ENCODE peak calls at places on chromosomes 5 and 9, in eight cellular contexts. R is WTC11, H is choroid plexus epithelial cell, D is right lobe of liver, J is natural killer cell, K is heart left ventricle, M is GM13976, U is AG04449. I is an unnamed sample.

GRCh38 chr9:7974335-7975005 is 174.9 kb upstream of the DMAC1 start:
- DNase-seq in J (no peak), M (no peak), R (no peak), H (no peak), K (no peak), U (no peak), D (no peak), I (no peak)

GRCh38 chr5:154302181-154302580 is 111.6 kb downstream of the GALNT10 start:
- DNase-seq in D (no peak), H (no peak), J (no peak), M (no peak), R (no peak), K (peak), U (no peak), I (no peak)

GRCh38 chr9:106892632-106893031 is 29.7 kb downstream of the ZNF462 start:
- DNase-seq in M (no peak), U (peak), R (peak), K (peak), J (no peak), D (peak), H (peak), I (no peak)

GRCh38 chr9:14362175-14362574 is 48.2 kb upstream of the NFIB start:
- DNase-seq in D (no peak), M (no peak), K (no peak), U (no peak), H (no peak), J (no peak), R (no peak), I (no peak)

GRCh38 chr5:124040799-124041198 is 528.8 kb downstream of the CSNK1G3 start:
- DNase-seq in D (no peak), M (no peak), H (peak), R (no peak), K (peak), U (no peak), J (no peak), I (no peak)

GRCh38 chr5:129356846-129357245 is 103.3 kb upstream of the ADAMTS19 start:
- DNase-seq in M (no peak), K (no peak), R (no peak), U (no peak), H (no peak), J (no peak), D (no peak), I (no peak)

GRCh38 chr5:38556115-38556598 is 289 bp downstream of the LIFR start:
- DNase-seq in R (no peak), J (no peak), K (no peak), D (peak), U (no peak), H (no peak), M (no peak), I (no peak)

GRCh38 chr9:93586290-93587057 is 10.1 kb downstream of the PHF2 start:
- DNase-seq in K (no peak), M (no peak), H (no peak), U (no peak), D (no peak), R (no peak), J (no peak), I (no peak)

GRCh38 chr9:132743886-132744544 is 73.8 kb downstream of the GTF3C4 start:
- DNase-seq in J (no peak), M (no peak), H (no peak), R (no peak), K (no peak), U (no peak), D (no peak), I (no peak)

GRCh38 chr5:77636423-77637169 is 1.9 kb downstream of the OTP start:
- DNase-seq in H (no peak), D (no peak), J (no peak), U (no peak), K (no peak), R (peak), M (peak), I (peak)

GRCh38 chr5:95664204-95664786 is 17.7 kb downstream of the RFESD start:
- DNase-seq in M (no peak), K (no peak), U (no peak), H (peak), J (no peak), D (no peak), R (no peak), I (no peak)

GRCh38 chr5:11904270-11904906 is at the start of gene CTNND2:
- DNase-seq in R (peak), D (peak), K (peak), U (no peak), J (no peak), H (peak), M (peak), I (peak)

GRCh38 chr5:6398570-6399230 is 20.4 kb upstream of the MED10 start:
- DNase-seq in D (no peak), H (no peak), U (no peak), J (no peak), R (no peak), M (no peak), K (no peak), I (peak)

GRCh38 chr9:137053944-137054931 is at the start of gene ENTPD2:
- DNase-seq in D (peak), M (peak), K (no peak), J (no peak), R (peak), H (no peak), U (no peak), I (no peak)

GRCh38 chr9:107274953-107275422 is 8.1 kb upstream of the RAD23B start:
- DNase-seq in H (peak), R (no peak), U (peak), D (no peak), M (no peak), J (no peak), K (no peak), I (no peak)

GRCh38 chr5:54570923-54571322 is 53.4 kb downstream of the SNX18 start:
- DNase-seq in K (peak), U (no peak), J (no peak), D (no peak), M (no peak), H (peak), R (no peak), I (no peak)

GRCh38 chr5:610011-610743 is 2.0 kb upstream of the CEP72 start:
- DNase-seq in H (no peak), M (no peak), R (no peak), J (no peak), K (no peak), U (no peak), D (no peak), I (peak)

GRCh38 chr5:54881286-54882005 is 103.9 kb downstream of the ESM1 start:
- DNase-seq in D (no peak), H (no peak), R (no peak), J (no peak), K (no peak), M (no peak), U (no peak), I (no peak)

GRCh38 chr9:32931129-32931528 is 70.3 kb downstream of the APTX start:
- DNase-seq in H (no peak), U (no peak), R (no peak), D (no peak), K (no peak), J (no peak), M (no peak), I (no peak)

GRCh38 chr5:107464876-107465275 is 205.9 kb downstream of the EFNA5 start:
- DNase-seq in U (no peak), D (no peak), M (no peak), H (no peak), K (no peak), J (no peak), R (no peak), I (no peak)

GRCh38 chr9:27117489-27118135 is 8.6 kb downstream of the TEK start:
- DNase-seq in J (no peak), D (peak), M (no peak), H (peak), U (no peak), K (peak), R (no peak), I (no peak)

GRCh38 chr9:27491164-27491563 is 32.9 kb upstream of the IFNK start:
- DNase-seq in U (no peak), R (no peak), K (no peak), J (no peak), H (peak), D (no peak), M (peak), I (no peak)

GRCh38 chr5:146344155-146345118 is 5.8 kb downstream of the POU4F3 start:
- DNase-seq in R (peak), J (no peak), U (no peak), H (no peak), M (no peak), K (no peak), D (no peak), I (no peak)

GRCh38 chr9:69583641-69584234 is 88.4 kb downstream of the APBA1 start:
- DNase-seq in K (no peak), R (no peak), H (no peak), J (no peak), U (no peak), D (no peak), M (no peak), I (no peak)

GRCh38 chr9:69579749-69580581 is 92.2 kb downstream of the APBA1 start:
- DNase-seq in K (no peak), D (peak), J (no peak), U (no peak), H (no peak), M (no peak), R (no peak), I (no peak)

GRCh38 chr9:69580582-69580945 is 91.6 kb downstream of the APBA1 start:
- DNase-seq in R (no peak), K (no peak), J (no peak), D (no peak), U (no peak), M (no peak), H (no peak), I (no peak)

GRCh38 chr9:69582544-69583297 is 89.5 kb downstream of the APBA1 start:
- DNase-seq in J (no peak), U (no peak), K (peak), D (no peak), M (no peak), H (no peak), R (no peak), I (no peak)

GRCh38 chr9:69582018-69582417 is 90.2 kb downstream of the APBA1 start:
- DNase-seq in J (no peak), U (no peak), H (no peak), K (no peak), M (no peak), D (no peak), R (no peak), I (no peak)
- TF ChIP-seq CTCF in J (no peak), U (no peak), H (no peak), K (no peak), M (no peak), D (no peak), R (no peak), I (no peak)

DNA sequence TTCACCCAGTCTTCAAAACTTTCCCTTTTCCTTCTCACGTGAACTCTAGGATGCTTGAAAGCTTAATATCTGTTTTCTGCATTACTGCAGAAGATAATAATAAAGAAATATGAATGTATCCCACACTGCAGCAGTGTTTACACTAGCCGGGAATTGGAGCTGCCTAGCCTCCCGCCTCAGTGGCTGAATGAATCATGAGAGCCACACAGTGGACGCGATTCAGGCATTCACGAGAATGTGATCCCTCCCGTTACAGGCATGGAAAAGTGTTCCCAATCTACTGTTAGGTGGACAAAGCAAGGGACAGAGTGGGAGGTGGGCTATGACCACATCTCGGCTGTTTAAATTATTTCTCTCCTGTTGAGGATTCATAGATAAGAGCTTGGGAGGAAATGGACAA is 69.4 kb upstream of the CTSL start:
- DNase-seq in H (peak), M (no peak), K (no peak), D (no peak), R (no peak), J (no peak), U (no peak), I (peak)
- TF ChIP-seq CTCF in H (peak), M (no peak), K (peak), D (no peak), R (no peak), J (no peak), U (no peak), I (no peak)

DNA sequence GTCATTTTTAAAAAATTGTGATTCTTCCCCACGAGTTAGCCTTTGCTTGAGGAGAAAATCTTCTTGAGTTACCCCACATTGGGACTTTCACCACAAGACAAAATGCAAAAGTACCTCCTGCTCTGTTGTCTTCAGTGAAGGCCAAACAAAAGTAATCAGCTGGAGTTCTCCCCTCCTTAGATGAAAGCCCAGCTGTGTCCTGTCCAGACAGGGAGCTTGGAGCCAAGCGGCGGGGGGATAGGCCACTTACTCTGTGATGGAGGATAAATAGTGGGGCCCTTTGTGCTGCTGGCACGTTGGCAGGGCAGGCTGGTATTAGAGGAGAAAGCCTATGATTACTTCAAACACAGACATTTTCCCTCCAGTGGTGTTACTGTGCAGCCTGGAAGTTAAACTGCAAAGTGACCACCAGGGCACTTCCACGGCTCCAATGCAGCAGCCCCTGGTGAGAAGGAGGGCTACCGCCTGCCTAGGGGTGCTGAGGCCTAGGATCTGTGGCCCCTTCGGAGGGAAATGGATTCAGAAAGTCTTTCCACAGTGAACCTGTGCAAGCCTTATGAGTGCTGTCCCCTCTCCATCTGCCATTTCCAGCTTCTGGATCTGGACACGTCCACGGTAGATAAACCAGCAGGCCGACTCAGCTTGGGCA is 155.0 kb downstream of the TMEM167A start:
- DNase-seq in U (no peak), J (no peak), M (no peak), D (no peak), K (no peak), R (no peak), H (no peak), I (no peak)
- TF ChIP-seq CTCF in U (no peak), J (no peak), M (no peak), D (no peak), K (no peak), R (no peak), H (no peak), I (no peak)

DNA sequence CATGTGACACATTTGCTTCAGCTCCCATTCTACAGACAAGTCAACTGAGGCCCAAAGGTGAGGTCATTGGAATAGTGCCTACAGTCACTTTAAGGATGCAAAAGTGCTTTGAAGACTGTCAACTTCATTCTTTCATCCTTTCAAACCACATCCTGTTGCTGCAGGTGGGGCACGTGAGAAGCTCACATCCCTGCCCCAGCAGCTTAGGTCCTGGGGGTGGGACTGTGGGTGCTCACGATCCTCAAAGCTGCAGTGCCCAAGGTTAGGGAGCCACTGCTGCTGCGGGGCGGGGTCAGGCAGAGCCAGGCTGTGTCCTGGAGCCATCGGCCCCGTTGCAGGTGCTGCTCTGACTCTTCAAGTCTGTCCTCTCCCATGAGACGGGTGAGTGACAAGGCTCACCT is 57.9 kb upstream of the IER5L start:
- DNase-seq in U (no peak), K (no peak), R (no peak), D (peak), H (no peak), M (no peak), J (no peak), I (no peak)
- TF ChIP-seq CTCF in U (no peak), K (no peak), R (no peak), D (no peak), H (no peak), M (no peak), J (no peak), I (no peak)

DNA sequence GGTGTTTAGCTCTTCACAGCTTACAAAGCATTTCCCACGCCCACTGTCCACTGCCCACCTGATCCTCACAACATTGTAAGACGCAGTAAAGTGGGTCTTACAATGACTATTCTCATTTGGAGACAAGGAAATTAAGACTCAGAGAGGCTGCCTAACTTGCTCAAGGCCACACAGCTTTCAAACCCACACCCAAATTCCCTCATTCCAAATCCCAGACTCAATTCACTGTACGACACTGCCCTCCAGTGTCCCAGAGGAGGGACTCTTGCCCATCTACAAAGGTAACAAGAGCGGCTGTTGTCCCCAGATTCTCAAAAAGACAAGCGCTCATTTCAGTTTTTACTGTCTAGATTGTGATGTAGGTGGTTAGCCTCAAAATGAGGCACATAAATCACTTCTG is 184.6 kb downstream of the ACTL7B start:
- DNase-seq in D (no peak), R (peak), M (no peak), U (no peak), H (peak), K (no peak), J (no peak), I (no peak)
- TF ChIP-seq CTCF in D (no peak), R (no peak), M (no peak), U (peak), H (peak), K (no peak), J (no peak), I (peak)

GRCh38 chr9:109117856-109118801 is 1.6 kb downstream of the TMEM245 start:
- DNase-seq in D (peak), K (no peak), J (no peak), U (no peak), R (no peak), H (peak), M (no peak), I (no peak)

GRCh38 chr9:109113239-109113638 is 6.5 kb downstream of the TMEM245 start:
- DNase-seq in U (no peak), J (no peak), D (no peak), K (no peak), H (no peak), R (no peak), M (no peak), I (no peak)

GRCh38 chr9:109113892-109114609 is 5.7 kb downstream of the TMEM245 start:
- DNase-seq in M (no peak), U (no peak), D (no peak), J (no peak), H (no peak), R (no peak), K (no peak), I (no peak)

GRCh38 chr9:109115931-109116541 is 3.7 kb downstream of the TMEM245 start:
- DNase-seq in M (no peak), H (no peak), K (no peak), D (peak), R (no peak), J (no peak), U (no peak), I (no peak)

DNA sequence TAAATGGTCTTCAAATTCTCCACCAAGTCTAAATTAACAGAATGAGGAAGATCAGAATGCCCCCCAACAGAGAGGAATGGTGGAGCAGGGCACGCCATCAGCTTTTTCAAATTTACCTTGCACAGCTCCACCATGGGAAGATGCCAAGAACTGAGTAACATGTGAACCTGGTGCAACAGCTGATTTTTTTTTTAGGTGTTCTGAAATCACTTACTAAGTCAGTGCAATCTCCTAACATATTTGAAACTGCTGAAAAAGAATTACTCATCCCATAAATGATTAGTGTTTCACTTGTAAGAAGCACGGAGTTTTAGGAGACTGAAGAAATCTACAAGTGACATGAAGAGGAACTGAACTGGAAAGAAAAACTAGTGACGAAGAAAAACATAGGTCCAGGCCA is 5.1 kb downstream of the TMEM245 start:
- DNase-seq in D (no peak), K (no peak), M (no peak), U (no peak), J (no peak), R (no peak), H (peak), I (no peak)
- TF ChIP-seq CTCF in D (no peak), K (no peak), M (no peak), U (no peak), J (no peak), R (no peak), H (no peak), I (no peak)

DNA sequence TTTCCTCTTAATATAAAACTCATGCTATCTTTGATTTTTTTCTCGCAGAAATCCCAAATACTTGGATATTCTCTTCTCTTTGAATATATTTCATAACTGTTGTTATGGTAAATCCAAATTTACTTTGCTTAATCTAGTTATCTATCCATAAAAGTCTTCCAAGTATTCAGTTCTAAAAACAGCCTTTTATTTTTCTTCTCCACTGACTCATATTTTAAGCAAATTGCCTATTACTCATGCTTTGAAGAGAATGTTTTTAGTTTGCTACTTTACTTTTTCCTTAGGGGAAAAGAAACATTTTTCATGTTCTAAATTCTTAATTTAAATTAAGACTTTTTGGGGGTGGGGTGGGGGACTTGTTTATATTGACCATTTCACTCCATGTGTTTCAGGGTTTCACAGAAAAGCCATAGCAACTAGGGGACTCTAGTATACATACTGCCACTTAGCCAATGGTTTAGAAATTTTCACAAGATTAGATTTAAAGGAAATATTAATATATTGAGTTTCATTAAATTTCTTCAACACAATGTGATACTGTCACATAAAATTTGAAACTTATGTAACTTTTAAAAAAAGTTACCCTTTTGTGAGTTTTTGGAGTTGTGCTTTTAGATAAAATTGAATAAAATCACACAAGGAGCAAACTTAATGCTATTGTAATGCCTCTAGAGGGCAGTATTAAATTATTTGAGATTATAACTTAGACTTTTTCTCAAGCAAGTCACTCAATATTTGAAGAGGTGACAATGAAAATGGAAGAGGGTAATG is 545.8 kb upstream of the ARRDC3 start:
- DNase-seq in D (no peak), H (peak), K (no peak), J (no peak), R (no peak), M (peak), U (no peak), I (no peak)
- TF ChIP-seq CTCF in D (peak), H (peak), K (peak), J (no peak), R (no peak), M (no peak), U (peak), I (peak)

I was measured in type B pancreatic cell.